ENCODE peak calls at places on chromosomes 3 and 15, in nine cellular contexts. One of them, this sample, is unnamed.

GRCh38 chr15:66886686-66887273 is 178.6 kb upstream of the SMAD3 start:
- DNase-seq in HepG2: no peak
- DNase-seq in HCT116: no peak
- DNase-seq in neural progenitor cell: no peak
- DNase-seq in astrocyte: no peak
- DNase-seq in mammary epithelial cell: no peak
- DNase-seq in GM23248: no peak
- DNase-seq in fibroblast of lung: no peak
- DNase-seq in SK-N-SH: no peak
- DNase-seq in this sample: no peak

GRCh38 chr15:70091649-70092461 is 5.9 kb downstream of the TLE3 start:
- DNase-seq in GM23248: no peak
- DNase-seq in neural progenitor cell: no peak
- DNase-seq in HCT116: no peak
- DNase-seq in fibroblast of lung: peak; percentile 28
- DNase-seq in astrocyte: peak; percentile 71
- DNase-seq in SK-N-SH: peak; percentile 81
- DNase-seq in mammary epithelial cell: peak; percentile 88
- DNase-seq in HepG2: peak; percentile 60
- DNase-seq in this sample: no peak

GRCh38 chr3:152638707-152639450 is 196.1 kb upstream of the P2RY1 start:
- DNase-seq in HCT116: no peak
- DNase-seq in GM23248: peak; percentile 68
- DNase-seq in SK-N-SH: no peak
- DNase-seq in fibroblast of lung: peak; percentile 29
- DNase-seq in mammary epithelial cell: peak; percentile 78
- DNase-seq in neural progenitor cell: no peak
- DNase-seq in astrocyte: peak; percentile 16
- DNase-seq in HepG2: no peak
- DNase-seq in this sample: no peak

GRCh38 chr3:46406440-46406785 is 453 bp downstream of the CCR5AS start:
- DNase-seq in GM23248: no peak
- DNase-seq in SK-N-SH: no peak
- DNase-seq in HepG2: no peak
- DNase-seq in fibroblast of lung: no peak
- DNase-seq in astrocyte: no peak
- DNase-seq in neural progenitor cell: no peak
- DNase-seq in HCT116: no peak
- DNase-seq in mammary epithelial cell: no peak
- DNase-seq in this sample: no peak

GRCh38 chr3:181700168-181701087 is 11.3 kb upstream of the SOX2 start:
- DNase-seq in SK-N-SH: peak; percentile 87
- DNase-seq in astrocyte: no peak
- DNase-seq in GM23248: peak; percentile 78
- DNase-seq in HepG2: peak; percentile 44
- DNase-seq in neural progenitor cell: peak; percentile 91
- DNase-seq in fibroblast of lung: peak; percentile 77
- DNase-seq in HCT116: peak; percentile 69
- DNase-seq in mammary epithelial cell: peak; percentile 66
- DNase-seq in this sample: peak; percentile 89

GRCh38 chr3:55521086-55522060 is 34.3 kb upstream of the WNT5A start:
- DNase-seq in astrocyte: peak; percentile 69
- DNase-seq in fibroblast of lung: peak; percentile 52
- DNase-seq in neural progenitor cell: no peak
- DNase-seq in mammary epithelial cell: peak; percentile 35
- DNase-seq in HepG2: no peak
- DNase-seq in GM23248: peak; percentile 89
- DNase-seq in SK-N-SH: no peak
- DNase-seq in HCT116: no peak
- DNase-seq in this sample: no peak

GRCh38 chr3:153210660-153211059 is 48.6 kb downstream of the RAP2B start:
- DNase-seq in neural progenitor cell: peak; percentile 9
- DNase-seq in SK-N-SH: no peak
- DNase-seq in fibroblast of lung: no peak
- DNase-seq in GM23248: peak; percentile 26
- DNase-seq in HCT116: no peak
- DNase-seq in mammary epithelial cell: peak; percentile 80
- DNase-seq in HepG2: no peak
- DNase-seq in astrocyte: no peak
- DNase-seq in this sample: no peak

GRCh38 chr3:101479022-101479421 is 34.0 kb downstream of the SENP7 start:
- DNase-seq in HepG2: no peak
- DNase-seq in SK-N-SH: no peak
- DNase-seq in HCT116: no peak
- DNase-seq in fibroblast of lung: no peak
- DNase-seq in neural progenitor cell: no peak
- DNase-seq in astrocyte: no peak
- DNase-seq in GM23248: no peak
- DNase-seq in mammary epithelial cell: no peak
- DNase-seq in this sample: peak; percentile 54

GRCh38 chr3:188562163-188562562 is 408.2 kb downstream of the LPP start:
- DNase-seq in GM23248: no peak
- DNase-seq in neural progenitor cell: no peak
- DNase-seq in fibroblast of lung: no peak
- DNase-seq in SK-N-SH: no peak
- DNase-seq in HepG2: no peak
- DNase-seq in HCT116: no peak
- DNase-seq in astrocyte: no peak
- DNase-seq in mammary epithelial cell: no peak
- DNase-seq in this sample: no peak

GRCh38 chr3:188559856-188560255 is 405.9 kb downstream of the LPP start:
- DNase-seq in HepG2: no peak
- DNase-seq in mammary epithelial cell: no peak
- DNase-seq in neural progenitor cell: no peak
- DNase-seq in GM23248: no peak
- DNase-seq in fibroblast of lung: no peak
- DNase-seq in HCT116: no peak
- DNase-seq in astrocyte: no peak
- DNase-seq in SK-N-SH: no peak
- DNase-seq in this sample: no peak

GRCh38 chr3:188557230-188557629 is 403.3 kb downstream of the LPP start:
- DNase-seq in astrocyte: no peak
- DNase-seq in HCT116: no peak
- DNase-seq in GM23248: no peak
- DNase-seq in mammary epithelial cell: no peak
- DNase-seq in HepG2: no peak
- DNase-seq in neural progenitor cell: no peak
- DNase-seq in SK-N-SH: no peak
- DNase-seq in fibroblast of lung: no peak
- DNase-seq in this sample: no peak

GRCh38 chr3:188559069-188559410 is 405.1 kb downstream of the LPP start:
- DNase-seq in HCT116: no peak
- DNase-seq in mammary epithelial cell: no peak
- DNase-seq in astrocyte: peak; percentile 56
- DNase-seq in GM23248: peak; percentile 68
- DNase-seq in HepG2: no peak
- DNase-seq in neural progenitor cell: no peak
- DNase-seq in fibroblast of lung: no peak
- DNase-seq in SK-N-SH: no peak
- DNase-seq in this sample: no peak

GRCh38 chr3:188558343-188559068 is 404.5 kb downstream of the LPP start:
- DNase-seq in mammary epithelial cell: no peak
- DNase-seq in HepG2: no peak
- DNase-seq in fibroblast of lung: peak; percentile 32
- DNase-seq in SK-N-SH: no peak
- DNase-seq in HCT116: no peak
- DNase-seq in astrocyte: peak; percentile 59
- DNase-seq in neural progenitor cell: no peak
- DNase-seq in GM23248: peak; percentile 72
- DNase-seq in this sample: no peak
- H3K27ac ChIP-seq in mammary epithelial cell: no peak overlapping the region
- H3K27ac ChIP-seq in HepG2: no peak overlapping the region
- H3K27ac ChIP-seq in fibroblast of lung: no peak overlapping the region
- H3K27ac ChIP-seq in SK-N-SH: peak overlapping the region; percentile 34
- H3K27ac ChIP-seq in HCT116: no peak overlapping the region
- H3K27ac ChIP-seq in astrocyte: peak overlapping the region; percentile 8
- H3K27ac ChIP-seq in neural progenitor cell: no peak overlapping the region
- H3K27ac ChIP-seq in GM23248: peak overlapping the region; percentile 56
- H3K27ac ChIP-seq in this sample: no peak overlapping the region

GRCh38 chr3:23474580-23475357 is 271.6 kb downstream of the UBE2E2 start:
- DNase-seq in mammary epithelial cell: no peak
- DNase-seq in SK-N-SH: no peak
- DNase-seq in astrocyte: no peak
- DNase-seq in neural progenitor cell: no peak
- DNase-seq in GM23248: peak; percentile 1
- DNase-seq in HCT116: no peak
- DNase-seq in HepG2: no peak
- DNase-seq in fibroblast of lung: no peak
- DNase-seq in this sample: no peak
- H3K9ac ChIP-seq in mammary epithelial cell: no peak overlapping the region
- H3K9ac ChIP-seq in SK-N-SH: no peak overlapping the region
- H3K9ac ChIP-seq in astrocyte: no peak overlapping the region
- H3K9ac ChIP-seq in neural progenitor cell: no peak overlapping the region
- H3K9ac ChIP-seq in GM23248: no peak overlapping the region
- H3K9ac ChIP-seq in HCT116: no peak overlapping the region
- H3K9ac ChIP-seq in HepG2: no peak overlapping the region
- H3K9ac ChIP-seq in fibroblast of lung: no peak overlapping the region
- H3K9ac ChIP-seq in this sample: no peak overlapping the region

GRCh38 chr3:87654184-87654583 is 377.8 kb upstream of the POU1F1 start:
- DNase-seq in fibroblast of lung: no peak
- DNase-seq in astrocyte: no peak
- DNase-seq in GM23248: no peak
- DNase-seq in HCT116: no peak
- DNase-seq in SK-N-SH: no peak
- DNase-seq in mammary epithelial cell: no peak
- DNase-seq in HepG2: no peak
- DNase-seq in neural progenitor cell: no peak
- DNase-seq in this sample: no peak
- H3K36me3 ChIP-seq in fibroblast of lung: no peaks in the 10 kb centered on the region
- H3K36me3 ChIP-seq in astrocyte: no peaks in the 10 kb centered on the region
- H3K36me3 ChIP-seq in GM23248: no peaks in the 10 kb centered on the region
- H3K36me3 ChIP-seq in HCT116: no peaks in the 10 kb centered on the region
- H3K36me3 ChIP-seq in SK-N-SH: no peaks in the 10 kb centered on the region
- H3K36me3 ChIP-seq in mammary epithelial cell: no peaks in the 10 kb centered on the region
- H3K36me3 ChIP-seq in HepG2: no peaks in the 10 kb centered on the region
- H3K36me3 ChIP-seq in neural progenitor cell: no peaks in the 10 kb centered on the region
- H3K36me3 ChIP-seq in this sample: no peaks in the 10 kb centered on the region

GRCh38 chr15:35725353-35725752 is 179.4 kb upstream of the DPH6 start:
- DNase-seq in fibroblast of lung: peak; percentile 69
- DNase-seq in HepG2: no peak
- DNase-seq in HCT116: no peak
- DNase-seq in astrocyte: peak; percentile 78
- DNase-seq in SK-N-SH: no peak
- DNase-seq in mammary epithelial cell: peak; percentile 42
- DNase-seq in neural progenitor cell: no peak
- DNase-seq in GM23248: peak; percentile 33
- DNase-seq in this sample: no peak

GRCh38 chr15:35723852-35724251 is 177.9 kb upstream of the DPH6 start:
- DNase-seq in SK-N-SH: no peak
- DNase-seq in astrocyte: peak; percentile 51
- DNase-seq in HCT116: no peak
- DNase-seq in GM23248: no peak
- DNase-seq in mammary epithelial cell: no peak
- DNase-seq in neural progenitor cell: no peak
- DNase-seq in HepG2: no peak
- DNase-seq in fibroblast of lung: no peak
- DNase-seq in this sample: no peak

GRCh38 chr15:35722506-35722905 is 176.5 kb upstream of the DPH6 start:
- DNase-seq in mammary epithelial cell: no peak
- DNase-seq in astrocyte: no peak
- DNase-seq in SK-N-SH: no peak
- DNase-seq in neural progenitor cell: no peak
- DNase-seq in HepG2: no peak
- DNase-seq in GM23248: no peak
- DNase-seq in fibroblast of lung: no peak
- DNase-seq in HCT116: no peak
- DNase-seq in this sample: no peak

GRCh38 chr15:35723120-35723707 is 177.2 kb upstream of the DPH6 start:
- DNase-seq in GM23248: no peak
- DNase-seq in HepG2: no peak
- DNase-seq in SK-N-SH: no peak
- DNase-seq in neural progenitor cell: no peak
- DNase-seq in fibroblast of lung: no peak
- DNase-seq in mammary epithelial cell: no peak
- DNase-seq in astrocyte: peak; percentile 42
- DNase-seq in HCT116: no peak
- DNase-seq in this sample: no peak

GRCh38 chr15:35724626-35725025 is 178.7 kb upstream of the DPH6 start:
- DNase-seq in SK-N-SH: no peak
- DNase-seq in fibroblast of lung: no peak
- DNase-seq in GM23248: no peak
- DNase-seq in HCT116: no peak
- DNase-seq in astrocyte: no peak
- DNase-seq in mammary epithelial cell: no peak
- DNase-seq in HepG2: no peak
- DNase-seq in neural progenitor cell: no peak
- DNase-seq in this sample: no peak
- H3K27ac ChIP-seq in SK-N-SH: no peak overlapping the region
- H3K27ac ChIP-seq in fibroblast of lung: no peak overlapping the region
- H3K27ac ChIP-seq in GM23248: no peak overlapping the region
- H3K27ac ChIP-seq in HCT116: no peak overlapping the region
- H3K27ac ChIP-seq in astrocyte: no peak overlapping the region
- H3K27ac ChIP-seq in mammary epithelial cell: no peak overlapping the region
- H3K27ac ChIP-seq in HepG2: no peak overlapping the region
- H3K27ac ChIP-seq in neural progenitor cell: no peak overlapping the region
- H3K27ac ChIP-seq in this sample: no peak overlapping the region

DNA sequence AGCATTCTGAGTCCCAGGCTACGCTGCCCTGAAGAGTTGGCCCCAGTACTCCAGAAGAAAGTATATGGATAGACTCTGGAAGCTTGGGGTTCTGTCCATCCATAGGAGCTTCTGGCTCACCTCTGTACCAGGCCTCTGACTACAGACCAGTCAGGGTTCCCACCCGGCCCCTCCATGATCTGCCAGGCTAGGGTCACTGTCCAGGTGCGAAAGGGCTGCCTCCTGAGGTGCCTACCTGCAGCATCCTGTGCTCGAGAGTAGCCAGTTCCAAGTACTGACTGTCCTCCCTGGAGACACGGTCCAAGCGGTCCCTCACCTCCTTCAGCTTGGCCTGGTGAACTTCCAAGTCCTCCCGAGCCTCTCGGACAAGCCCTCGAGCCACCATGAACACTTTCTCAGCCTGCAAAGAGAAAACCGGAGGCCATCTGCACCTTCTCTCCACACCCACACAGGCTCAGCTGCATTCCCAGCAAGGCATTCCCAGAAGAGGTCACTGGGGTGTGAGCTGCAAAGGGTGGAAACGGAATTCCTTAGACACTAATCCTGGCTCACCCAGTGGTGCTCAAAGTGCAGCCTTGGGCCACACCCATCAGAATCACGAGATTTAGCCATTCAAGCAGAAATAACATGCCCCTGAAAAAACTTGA is 3.7 kb upstream of the PLXNB1 start:
- DNase-seq in fibroblast of lung: peak; percentile 57
- DNase-seq in HepG2: peak; percentile 79
- DNase-seq in GM23248: peak; percentile 83
- DNase-seq in SK-N-SH: no peak
- DNase-seq in astrocyte: peak; percentile 81
- DNase-seq in mammary epithelial cell: peak; percentile 70
- DNase-seq in neural progenitor cell: peak; percentile 69
- DNase-seq in HCT116: no peak
- DNase-seq in this sample: no peak
- H3K9ac ChIP-seq in fibroblast of lung: no peak overlapping the region
- H3K9ac ChIP-seq in HepG2: peak overlapping the region; percentile 45
- H3K9ac ChIP-seq in GM23248: peak overlapping the region; percentile 48
- H3K9ac ChIP-seq in SK-N-SH: no peak overlapping the region
- H3K9ac ChIP-seq in astrocyte: no peak overlapping the region
- H3K9ac ChIP-seq in mammary epithelial cell: no peak overlapping the region
- H3K9ac ChIP-seq in neural progenitor cell: no peak overlapping the region
- H3K9ac ChIP-seq in HCT116: peak overlapping the region; percentile 55
- H3K9ac ChIP-seq in this sample: no peak overlapping the region

GRCh38 chr3:69005071-69005816 is 8.2 kb downstream of the EOGT start:
- DNase-seq in SK-N-SH: no peak
- DNase-seq in neural progenitor cell: no peak
- DNase-seq in mammary epithelial cell: no peak
- DNase-seq in HCT116: no peak
- DNase-seq in GM23248: peak; percentile 22
- DNase-seq in fibroblast of lung: peak; percentile 52
- DNase-seq in astrocyte: no peak
- DNase-seq in HepG2: no peak
- DNase-seq in this sample: no peak
- H3K36me3 ChIP-seq in SK-N-SH: peaks cover 44% of the 10 kb centered on the region
- H3K36me3 ChIP-seq in neural progenitor cell: no peaks in the 10 kb centered on the region
- H3K36me3 ChIP-seq in mammary epithelial cell: peaks cover 46% of the 10 kb centered on the region
- H3K36me3 ChIP-seq in HCT116: peaks cover 11% of the 10 kb centered on the region
- H3K36me3 ChIP-seq in GM23248: peaks cover 82% of the 10 kb centered on the region
- H3K36me3 ChIP-seq in fibroblast of lung: peaks cover 3% of the 10 kb centered on the region
- H3K36me3 ChIP-seq in astrocyte: peaks cover 60% of the 10 kb centered on the region
- H3K36me3 ChIP-seq in HepG2: peaks cover 3% of the 10 kb centered on the region
- H3K36me3 ChIP-seq in this sample: peaks cover 38% of the 10 kb centered on the region

This sample was measured in Karpas-422.